ENCODE peak calls at places on chromosomes 4 and X, in six cellular contexts. One of them, this sample, is unnamed.

GRCh38 chr4:72505314-72505744 is 63.7 kb downstream of the ADAMTS3 start:
- DNase-seq in mucosa of descending colon: no peak
- DNase-seq in lung: no peak
- DNase-seq in cardiac fibroblast: peak; percentile 65
- DNase-seq in cardiac muscle cell: peak; percentile 72
- DNase-seq in upper lobe of right lung: no peak
- DNase-seq in this sample: no peak

GRCh38 chr4:178481564-178481963 is 1039.3 kb upstream of the AGA start:
- DNase-seq in mucosa of descending colon: no peak
- DNase-seq in lung: no peak
- DNase-seq in cardiac fibroblast: no peak
- DNase-seq in cardiac muscle cell: no peak
- DNase-seq in upper lobe of right lung: no peak
- DNase-seq in this sample: no peak

GRCh38 chr4:89539374-89539773 is 231.8 kb upstream of the GPRIN3 start:
- DNase-seq in mucosa of descending colon: no peak
- DNase-seq in lung: no peak
- DNase-seq in cardiac fibroblast: peak; percentile 77
- DNase-seq in cardiac muscle cell: no peak
- DNase-seq in upper lobe of right lung: no peak
- DNase-seq in this sample: no peak

GRCh38 chr4:76639292-76639691 is 204.3 kb downstream of the SHROOM3 start:
- DNase-seq in mucosa of descending colon: no peak
- DNase-seq in lung: no peak
- DNase-seq in cardiac fibroblast: no peak
- DNase-seq in cardiac muscle cell: no peak
- DNase-seq in upper lobe of right lung: no peak
- DNase-seq in this sample: no peak

GRCh38 chr4:89222171-89222570 is 85.4 kb downstream of the GPRIN3 start:
- DNase-seq in mucosa of descending colon: no peak
- DNase-seq in lung: no peak
- DNase-seq in cardiac fibroblast: no peak
- DNase-seq in cardiac muscle cell: no peak
- DNase-seq in upper lobe of right lung: no peak
- DNase-seq in this sample: no peak

GRCh38 chr4:168524006-168524405 is 27.2 kb downstream of the PALLD start:
- DNase-seq in mucosa of descending colon: no peak
- DNase-seq in lung: no peak
- DNase-seq in cardiac fibroblast: peak; percentile 92
- DNase-seq in cardiac muscle cell: no peak
- DNase-seq in upper lobe of right lung: no peak
- DNase-seq in this sample: no peak

GRCh38 chr4:9811796-9812195 is 30.4 kb downstream of the DRD5 start:
- DNase-seq in mucosa of descending colon: no peak
- DNase-seq in lung: no peak
- DNase-seq in cardiac fibroblast: no peak
- DNase-seq in cardiac muscle cell: no peak
- DNase-seq in upper lobe of right lung: no peak
- DNase-seq in this sample: no peak

GRCh38 chrX:13005671-13006473 is 31.0 kb downstream of the TMSB4X start:
- DNase-seq in mucosa of descending colon: peak; percentile 51
- DNase-seq in lung: no peak
- DNase-seq in cardiac fibroblast: peak; percentile 59
- DNase-seq in cardiac muscle cell: no peak
- DNase-seq in upper lobe of right lung: no peak
- DNase-seq in this sample: no peak

GRCh38 chrX:115251458-115252233 is 17.8 kb upstream of the LRCH2 start:
- DNase-seq in mucosa of descending colon: no peak
- DNase-seq in lung: no peak
- DNase-seq in cardiac fibroblast: no peak
- DNase-seq in cardiac muscle cell: no peak
- DNase-seq in upper lobe of right lung: no peak
- DNase-seq in this sample: no peak

GRCh38 chr4:74675673-74676279 is 118.5 kb downstream of the BTC start:
- DNase-seq in mucosa of descending colon: peak; percentile 62
- DNase-seq in lung: no peak
- DNase-seq in cardiac fibroblast: peak; percentile 87
- DNase-seq in cardiac muscle cell: peak; percentile 55
- DNase-seq in upper lobe of right lung: no peak
- DNase-seq in this sample: peak; percentile 58

GRCh38 chr4:102524691-102525090 is 23.5 kb downstream of the NFKB1 start:
- DNase-seq in mucosa of descending colon: no peak
- DNase-seq in lung: no peak
- DNase-seq in cardiac fibroblast: no peak
- DNase-seq in cardiac muscle cell: no peak
- DNase-seq in upper lobe of right lung: no peak
- DNase-seq in this sample: no peak

GRCh38 chrX:144219035-144219434 is 335.2 kb downstream of the UBE2NL start:
- DNase-seq in mucosa of descending colon: no peak
- DNase-seq in lung: peak; percentile 32
- DNase-seq in cardiac fibroblast: peak; percentile 0
- DNase-seq in cardiac muscle cell: peak; percentile 48
- DNase-seq in upper lobe of right lung: peak; percentile 61
- DNase-seq in this sample: no peak

GRCh38 chr4:89482926-89483595 is 175.5 kb upstream of the GPRIN3 start:
- DNase-seq in mucosa of descending colon: no peak
- DNase-seq in lung: no peak
- DNase-seq in cardiac fibroblast: no peak
- DNase-seq in cardiac muscle cell: no peak
- DNase-seq in upper lobe of right lung: no peak
- DNase-seq in this sample: no peak

GRCh38 chrX:119041175-119041574 is 31.6 kb upstream of the CT47C1 start:
- DNase-seq in mucosa of descending colon: peak; percentile 51
- DNase-seq in lung: peak; percentile 41
- DNase-seq in cardiac fibroblast: peak; percentile 78
- DNase-seq in cardiac muscle cell: peak; percentile 1
- DNase-seq in upper lobe of right lung: no peak
- DNase-seq in this sample: peak; percentile 51

GRCh38 chr4:184347251-184348239 is 126.8 kb downstream of the IRF2 start:
- DNase-seq in mucosa of descending colon: peak; percentile 80
- DNase-seq in lung: peak; percentile 47
- DNase-seq in cardiac fibroblast: peak; percentile 59
- DNase-seq in cardiac muscle cell: peak; percentile 68
- DNase-seq in upper lobe of right lung: no peak
- DNase-seq in this sample: peak; percentile 77

GRCh38 chrX:39677987-39678840 is 419.5 kb downstream of the BCOR start:
- DNase-seq in mucosa of descending colon: no peak
- DNase-seq in lung: no peak
- DNase-seq in cardiac fibroblast: no peak
- DNase-seq in cardiac muscle cell: no peak
- DNase-seq in upper lobe of right lung: no peak
- DNase-seq in this sample: no peak

GRCh38 chr4:137621056-137621455 is 88.8 kb upstream of the PCDH18 start:
- DNase-seq in mucosa of descending colon: no peak
- DNase-seq in lung: no peak
- DNase-seq in cardiac fibroblast: no peak
- DNase-seq in cardiac muscle cell: no peak
- DNase-seq in upper lobe of right lung: no peak
- DNase-seq in this sample: no peak

GRCh38 chrX:105515561-105515960 is 295.1 kb upstream of the TEX13A start:
- DNase-seq in mucosa of descending colon: no peak
- DNase-seq in lung: no peak
- DNase-seq in cardiac fibroblast: peak; percentile 5
- DNase-seq in cardiac muscle cell: no peak
- DNase-seq in upper lobe of right lung: no peak
- DNase-seq in this sample: no peak

GRCh38 chrX:23332101-23332887 is 2.4 kb upstream of the PTCHD1 start:
- DNase-seq in mucosa of descending colon: no peak
- DNase-seq in lung: no peak
- DNase-seq in cardiac fibroblast: no peak
- DNase-seq in cardiac muscle cell: peak; percentile 21
- DNase-seq in upper lobe of right lung: no peak
- DNase-seq in this sample: no peak

GRCh38 chr4:159455675-159456235 is 352.9 kb downstream of the RAPGEF2 start:
- DNase-seq in mucosa of descending colon: peak; percentile 38
- DNase-seq in lung: no peak
- DNase-seq in cardiac fibroblast: peak; percentile 67
- DNase-seq in cardiac muscle cell: peak; percentile 57
- DNase-seq in upper lobe of right lung: no peak
- DNase-seq in this sample: no peak

GRCh38 chr4:2366252-2367192 is 51.9 kb downstream of the ZFYVE28 start:
- DNase-seq in mucosa of descending colon: no peak
- DNase-seq in lung: no peak
- DNase-seq in cardiac fibroblast: no peak
- DNase-seq in cardiac muscle cell: no peak
- DNase-seq in upper lobe of right lung: peak; percentile 51
- DNase-seq in this sample: no peak

GRCh38 chr4:175705407-175705806 is 106.7 kb downstream of the GPM6A start:
- DNase-seq in mucosa of descending colon: no peak
- DNase-seq in lung: no peak
- DNase-seq in cardiac fibroblast: no peak
- DNase-seq in cardiac muscle cell: peak; percentile 31
- DNase-seq in upper lobe of right lung: no peak
- DNase-seq in this sample: no peak

DNA sequence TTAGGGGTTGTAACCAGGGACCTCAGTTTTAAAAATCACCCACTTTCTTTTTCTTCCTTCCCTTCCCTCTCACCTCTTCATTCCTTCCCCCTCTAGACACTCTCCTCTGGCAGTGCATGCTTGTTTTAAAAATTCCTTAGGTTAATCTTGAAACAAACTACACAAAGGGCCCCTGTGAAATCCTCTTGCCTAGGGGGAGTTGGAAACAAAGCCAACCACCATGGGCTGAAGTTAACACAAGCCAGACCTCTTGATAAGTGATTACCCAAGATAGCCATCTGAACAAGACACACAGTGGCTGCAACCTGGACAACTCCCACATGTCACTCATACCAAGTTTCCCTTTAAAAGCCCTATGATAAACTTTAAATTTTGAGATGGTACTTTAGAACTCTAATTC is 68.9 kb downstream of the TENT5D start:
- DNase-seq in mucosa of descending colon: no peak
- DNase-seq in lung: no peak
- DNase-seq in cardiac fibroblast: no peak
- DNase-seq in cardiac muscle cell: no peak
- DNase-seq in upper lobe of right lung: no peak
- DNase-seq in this sample: no peak
- TF ChIP-seq CTCF in mucosa of descending colon: no peak
- TF ChIP-seq CTCF in lung: no peak
- TF ChIP-seq CTCF in cardiac fibroblast: no peak
- TF ChIP-seq CTCF in cardiac muscle cell: no peak
- TF ChIP-seq CTCF in upper lobe of right lung: no peak
- TF ChIP-seq CTCF in this sample: no peak

GRCh38 chr4:25131396-25131795 is 28.9 kb downstream of the SEPSECS start:
- DNase-seq in mucosa of descending colon: no peak
- DNase-seq in lung: no peak
- DNase-seq in cardiac fibroblast: no peak
- DNase-seq in cardiac muscle cell: no peak
- DNase-seq in upper lobe of right lung: no peak
- DNase-seq in this sample: no peak
- TF ChIP-seq CTCF in mucosa of descending colon: no peak
- TF ChIP-seq CTCF in lung: no peak
- TF ChIP-seq CTCF in cardiac fibroblast: no peak
- TF ChIP-seq CTCF in cardiac muscle cell: no peak
- TF ChIP-seq CTCF in upper lobe of right lung: no peak
- TF ChIP-seq CTCF in this sample: no peak

GRCh38 chr4:128287871-128288688 is 467 bp upstream of the PGRMC2 start:
- DNase-seq in mucosa of descending colon: peak; percentile 100
- DNase-seq in lung: peak; percentile 99
- DNase-seq in cardiac fibroblast: peak; percentile 99
- DNase-seq in cardiac muscle cell: peak; percentile 99
- DNase-seq in upper lobe of right lung: peak; percentile 100
- DNase-seq in this sample: peak; percentile 100
- TF ChIP-seq CTCF in mucosa of descending colon: no peak
- TF ChIP-seq CTCF in lung: no peak
- TF ChIP-seq CTCF in cardiac fibroblast: peak; percentile 20
- TF ChIP-seq CTCF in cardiac muscle cell: peak; percentile 14
- TF ChIP-seq CTCF in upper lobe of right lung: peak; percentile 27
- TF ChIP-seq CTCF in this sample: no peak

GRCh38 chr4:27081675-27082579 is 221.3 kb downstream of the STIM2 start:
- DNase-seq in mucosa of descending colon: no peak
- DNase-seq in lung: no peak
- DNase-seq in cardiac fibroblast: no peak
- DNase-seq in cardiac muscle cell: no peak
- DNase-seq in upper lobe of right lung: no peak
- DNase-seq in this sample: no peak

GRCh38 chr4:27082786-27083185 is 222.1 kb downstream of the STIM2 start:
- DNase-seq in mucosa of descending colon: no peak
- DNase-seq in lung: no peak
- DNase-seq in cardiac fibroblast: no peak
- DNase-seq in cardiac muscle cell: no peak
- DNase-seq in upper lobe of right lung: no peak
- DNase-seq in this sample: peak; percentile 3

GRCh38 chr4:27088491-27088890 is 227.8 kb downstream of the STIM2 start:
- DNase-seq in mucosa of descending colon: peak; percentile 2
- DNase-seq in lung: no peak
- DNase-seq in cardiac fibroblast: no peak
- DNase-seq in cardiac muscle cell: no peak
- DNase-seq in upper lobe of right lung: no peak
- DNase-seq in this sample: no peak

GRCh38 chr4:27087306-27088045 is 226.8 kb downstream of the STIM2 start:
- DNase-seq in mucosa of descending colon: no peak
- DNase-seq in lung: no peak
- DNase-seq in cardiac fibroblast: no peak
- DNase-seq in cardiac muscle cell: no peak
- DNase-seq in upper lobe of right lung: no peak
- DNase-seq in this sample: no peak

DNA sequence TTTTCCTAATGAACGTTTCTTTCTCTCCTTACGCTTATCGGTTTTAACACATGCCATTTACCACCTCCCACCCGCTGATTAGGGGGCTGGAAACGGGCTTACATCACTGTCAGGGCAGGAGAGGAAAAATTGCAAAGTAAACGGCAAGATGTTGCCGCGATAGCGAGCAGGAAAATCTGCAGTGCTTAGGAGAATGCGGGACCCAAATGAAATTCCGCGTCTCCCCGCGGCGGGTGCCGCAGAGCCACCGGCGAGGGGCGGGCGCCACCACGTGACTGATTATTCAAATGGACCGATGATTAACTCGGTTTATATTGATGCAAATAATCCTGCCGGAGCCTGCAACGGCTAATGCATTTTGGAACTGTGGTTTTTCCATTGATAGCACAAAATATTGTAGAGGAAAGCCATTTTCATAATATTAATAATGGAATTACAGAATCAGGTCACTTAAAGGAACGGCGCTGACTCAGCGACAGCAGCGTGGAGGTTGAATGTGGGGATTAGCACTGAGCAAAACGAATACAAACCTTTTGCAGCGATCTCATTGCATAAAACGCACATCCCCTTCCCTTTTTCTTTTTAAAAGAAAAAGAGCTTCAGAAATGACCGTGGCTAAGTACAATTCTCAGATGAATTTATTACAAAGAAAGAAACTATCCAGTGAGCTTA is 224.2 kb downstream of the STIM2 start:
- DNase-seq in mucosa of descending colon: peak; percentile 24
- DNase-seq in lung: no peak
- DNase-seq in cardiac fibroblast: peak; percentile 17
- DNase-seq in cardiac muscle cell: peak; percentile 65
- DNase-seq in upper lobe of right lung: peak; percentile 69
- DNase-seq in this sample: peak; percentile 18
- TF ChIP-seq CTCF in mucosa of descending colon: no peak
- TF ChIP-seq CTCF in lung: no peak
- TF ChIP-seq CTCF in cardiac fibroblast: no peak
- TF ChIP-seq CTCF in cardiac muscle cell: no peak
- TF ChIP-seq CTCF in upper lobe of right lung: peak; percentile 18
- TF ChIP-seq CTCF in this sample: no peak

This sample was measured in colonic mucosa.